ENCODE peak calls at places on chromosomes 1 and 21, in five cellular contexts. G is body of pancreas; F is astrocyte; K is thoracic aorta; T is CD8-positive, alpha-beta T cell. X is an unnamed sample.

GRCh38 chr1:241459186-241459802 is 60.3 kb downstream of the FH start:
- DNase-seq in G (no peak), F (no peak), K (no peak), T (no peak), X (no peak)

GRCh38 chr1:240084749-240085148 is 6.9 kb upstream of the FMN2 start:
- DNase-seq in G (no peak), F (no peak), K (no peak), T (no peak), X (no peak)

GRCh38 chr1:169676001-169676400 is 35.4 kb downstream of the SELL start:
- DNase-seq in G (no peak), F (peak; percentile 88), K (no peak), T (no peak), X (peak; percentile 86)

GRCh38 chr1:10074059-10074854 is 41.5 kb downstream of the UBE4B start:
- DNase-seq in G (peak; percentile 69), F (peak; percentile 98), K (peak; percentile 22), T (no peak), X (peak; percentile 99)

GRCh38 chr1:192700834-192701271 is 64.9 kb downstream of the RGS13 start:
- DNase-seq in G (no peak), F (peak; percentile 95), K (no peak), T (no peak), X (peak; percentile 84)

GRCh38 chr21:16250282-16250681 is 520.5 kb downstream of the USP25 start:
- DNase-seq in G (no peak), F (no peak), K (no peak), T (no peak), X (no peak)

GRCh38 chr1:72869873-72870272 is 587.5 kb upstream of the NEGR1 start:
- DNase-seq in G (no peak), F (no peak), K (no peak), T (no peak), X (no peak)

GRCh38 chr21:36508948-36509347 is 29.0 kb upstream of the CLDN14 start:
- DNase-seq in G (no peak), F (no peak), K (no peak), T (no peak), X (no peak)

GRCh38 chr1:43729816-43730463 is 22.6 kb downstream of the ST3GAL3 start:
- DNase-seq in G (no peak), F (peak; percentile 45), K (no peak), T (no peak), X (no peak)

GRCh38 chr1:36885537-36886441 is 148.5 kb downstream of the GRIK3 start:
- DNase-seq in G (no peak), F (no peak), K (no peak), T (no peak), X (no peak)

GRCh38 chr1:227917081-227917950 is 30.4 kb downstream of the WNT9A start:
- DNase-seq in G (no peak), F (no peak), K (no peak), T (no peak), X (no peak)

GRCh38 chr1:159250817-159251216 is 46.1 kb downstream of the ACKR1 start:
- DNase-seq in G (no peak), F (no peak), K (no peak), T (no peak), X (no peak)

GRCh38 chr21:34889287-34889536 is 159.9 kb downstream of the RUNX1 start:
- DNase-seq in G (peak; percentile 44), F (peak; percentile 69), K (no peak), T (peak; percentile 13), X (peak; percentile 68)

GRCh38 chr21:46424062-46424591 is 34.6 kb upstream of the DIP2A start:
- DNase-seq in G (no peak), F (no peak), K (no peak), T (no peak), X (no peak)

GRCh38 chr1:43137445-43138052 is 34.5 kb downstream of the EBNA1BP2 start:
- DNase-seq in G (no peak), F (no peak), K (no peak), T (no peak), X (peak; percentile 37)

GRCh38 chr1:244354810-244355278 is 96.9 kb downstream of the ADSS2 start:
- DNase-seq in G (no peak), F (peak; percentile 33), K (no peak), T (no peak), X (no peak)

GRCh38 chr1:198922638-198923430 is 284.0 kb downstream of the PTPRC start:
- DNase-seq in G (no peak), F (peak; percentile 50), K (no peak), T (no peak), X (no peak)

GRCh38 chr1:2916706-2917105 is 104.6 kb upstream of the ACTRT2 start:
- DNase-seq in G (no peak), F (no peak), K (no peak), T (no peak), X (no peak)

GRCh38 chr1:2917284-2917683 is 104.0 kb upstream of the ACTRT2 start:
- DNase-seq in G (no peak), F (no peak), K (no peak), T (no peak), X (no peak)

GRCh38 chr1:2914702-2915101 is 106.6 kb upstream of the ACTRT2 start:
- DNase-seq in G (no peak), F (no peak), K (no peak), T (no peak), X (no peak)

GRCh38 chr1:2918441-2918840 is 102.8 kb upstream of the ACTRT2 start:
- DNase-seq in G (no peak), F (no peak), K (no peak), T (no peak), X (no peak)

DNA sequence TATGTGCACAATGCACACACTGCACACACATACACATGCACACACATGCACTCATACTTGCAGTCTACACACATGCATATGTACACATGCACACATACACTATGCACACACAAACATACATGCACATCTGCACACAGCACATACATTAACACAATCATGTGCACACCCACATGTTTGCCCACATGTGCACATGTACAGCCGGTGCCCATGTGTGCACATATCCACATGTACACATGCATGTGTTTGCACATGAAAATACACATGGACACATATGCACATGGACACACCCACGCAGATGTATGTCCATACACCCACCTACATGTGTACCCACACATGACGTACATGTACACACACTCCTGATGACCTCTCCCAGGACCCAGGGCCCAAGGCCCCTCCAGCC is 105.1 kb upstream of the ACTRT2 start:
- DNase-seq in G (no peak), F (no peak), K (no peak), T (no peak), X (no peak)
- H3K4me3 ChIP-seq in G (no peak overlapping the region), F (no peak overlapping the region), K (no peak overlapping the region), T (no peak overlapping the region), X (no peak overlapping the region)

DNA sequence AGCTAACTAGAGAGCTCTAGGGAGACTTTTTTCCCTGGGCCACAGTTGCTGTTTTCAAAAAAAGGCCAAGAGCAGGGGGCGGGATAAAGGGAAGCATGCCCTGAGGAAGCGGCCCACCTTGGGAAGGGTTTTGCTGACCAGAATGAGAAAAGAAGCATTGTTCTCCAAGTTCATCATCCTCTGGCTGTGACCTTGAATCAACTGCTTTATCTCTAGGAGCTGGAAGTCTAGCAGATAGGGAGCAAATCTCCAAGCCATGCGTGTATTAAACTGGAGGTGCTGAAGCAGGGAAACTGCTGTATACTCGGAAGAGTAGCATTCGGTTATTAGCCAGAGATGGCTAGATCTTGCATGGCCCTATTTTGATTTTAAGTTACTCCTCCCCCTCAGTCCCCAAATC is 64.8 kb downstream of the ATP2B4 start:
- DNase-seq in G (no peak), F (no peak), K (no peak), T (no peak), X (no peak)
- H3K27ac ChIP-seq in G (no peak overlapping the region), F (no peak overlapping the region), K (peak overlapping the region; percentile 83), T (no peak overlapping the region), X (no peak overlapping the region)

GRCh38 chr1:100354971-100355394 is 2.7 kb downstream of the CDC14A start:
- DNase-seq in G (peak; percentile 48), F (peak; percentile 65), K (no peak), T (no peak), X (peak; percentile 24)

GRCh38 chr1:100360790-100361232 is 8.5 kb downstream of the CDC14A start:
- DNase-seq in G (no peak), F (peak; percentile 67), K (no peak), T (no peak), X (peak; percentile 66)

GRCh38 chr1:100359139-100359538 is 6.8 kb downstream of the CDC14A start:
- DNase-seq in G (no peak), F (no peak), K (no peak), T (no peak), X (no peak)

GRCh38 chr1:100361249-100362089 is 9.2 kb downstream of the CDC14A start:
- DNase-seq in G (no peak), F (no peak), K (no peak), T (no peak), X (no peak)

DNA sequence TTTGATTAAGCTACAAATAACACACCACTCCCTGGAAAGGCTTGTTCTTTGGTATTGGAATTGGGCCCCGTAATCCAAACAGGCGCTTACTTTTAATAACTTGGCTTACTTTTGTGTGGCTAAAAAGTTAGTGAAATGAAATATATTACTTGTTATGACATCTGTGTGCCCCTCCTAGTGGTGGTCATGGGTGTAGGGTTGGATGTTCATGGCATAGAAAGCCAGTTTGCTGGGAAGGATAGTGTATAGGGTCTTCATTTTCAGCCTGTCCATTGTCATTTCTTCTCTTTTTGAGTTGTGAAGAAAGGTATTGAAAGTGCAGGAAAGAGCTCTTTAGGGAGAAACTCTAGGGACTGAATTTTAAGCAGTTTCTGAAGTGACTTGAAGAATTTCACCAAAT is 5.9 kb downstream of the CDC14A start:
- DNase-seq in G (no peak), F (no peak), K (no peak), T (no peak), X (peak; percentile 17)
- TF ChIP-seq CTCF in G (no peak), F (peak; percentile 42), K (no peak), T (peak; percentile 52), X (peak; percentile 74)

GRCh38 chr1:84086189-84086588 is 57.9 kb upstream of the PRKACB start:
- DNase-seq in G (no peak), F (no peak), K (no peak), T (no peak), X (no peak)

GRCh38 chr1:84089470-84090261 is 54.4 kb upstream of the PRKACB start:
- DNase-seq in G (no peak), F (peak; percentile 48), K (no peak), T (no peak), X (peak; percentile 63)

GRCh38 chr1:84086616-84087015 is 57.5 kb upstream of the PRKACB start:
- DNase-seq in G (no peak), F (no peak), K (no peak), T (no peak), X (no peak)

GRCh38 chr1:84095308-84095707 is 48.8 kb upstream of the PRKACB start:
- DNase-seq in G (no peak), F (no peak), K (no peak), T (no peak), X (no peak)

DNA sequence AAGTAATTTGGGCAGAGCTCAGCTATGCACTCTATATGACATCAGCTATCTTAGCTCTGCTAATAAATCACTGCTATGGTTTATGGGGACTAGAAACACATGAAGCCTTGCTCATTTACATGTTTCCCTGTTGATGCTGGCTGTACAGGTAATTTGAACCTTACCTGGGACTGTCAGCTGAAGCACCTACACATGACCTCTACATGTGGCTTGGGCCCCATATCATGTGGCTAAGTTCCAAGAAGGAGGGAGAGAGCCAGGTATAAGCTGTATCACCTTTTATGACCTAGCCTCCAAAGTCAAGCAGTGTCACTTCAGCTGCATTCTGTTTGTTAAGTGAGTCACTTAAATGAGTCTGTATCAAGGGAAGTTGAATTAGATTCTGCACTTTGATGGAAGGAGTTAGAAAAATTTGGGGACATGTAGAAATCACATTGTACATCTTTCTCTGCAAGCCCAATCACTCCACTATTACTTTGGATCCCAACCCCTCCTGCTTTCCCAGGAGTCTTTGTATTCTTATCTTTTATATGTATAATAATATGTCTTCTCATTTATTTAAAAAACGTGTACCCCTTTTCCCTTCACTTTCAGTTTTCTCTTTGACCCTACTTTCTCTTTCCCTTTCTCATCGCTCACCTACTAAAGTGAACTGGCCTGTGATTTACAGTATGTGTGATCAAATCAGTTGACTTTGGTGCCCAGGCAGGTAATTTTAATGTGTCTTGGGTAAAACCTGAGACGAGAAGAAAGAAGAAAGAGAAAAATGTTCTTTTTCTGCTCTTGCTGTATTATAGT is 53.4 kb upstream of the PRKACB start:
- DNase-seq in G (no peak), F (peak; percentile 5), K (no peak), T (no peak), X (no peak)
- H3K4me3 ChIP-seq in G (no peak overlapping the region), F (no peak overlapping the region), K (no peak overlapping the region), T (peak overlapping the region; percentile 25), X (no peak overlapping the region)